ENCODE peak calls at places on chromosome 4, in six cellular contexts. I, U, M, Q, W and H are unnamed samples.

GRCh38 chr4:147286846-147287587 is 193.9 kb upstream of the EDNRA start:
- ATAC-seq in U (no peak), W (no peak), M (no peak), Q (no peak), I (no peak), H (no peak)

GRCh38 chr4:174425669-174426068 is 96.6 kb downstream of the HPGD start:
- ATAC-seq in Q (no peak), I (no peak), U (no peak), W (no peak), M (no peak), H (no peak)

GRCh38 chr4:145012841-145013240 is 85.2 kb downstream of the ANAPC10 start:
- ATAC-seq in Q (peak; percentile 90), M (no peak), I (peak; percentile 32), W (no peak), U (no peak), H (peak; percentile 50)

GRCh38 chr4:181672751-181673150 is 570.5 kb upstream of the TENM3 start:
- ATAC-seq in Q (no peak), W (no peak), U (no peak), M (no peak), I (no peak), H (no peak)

GRCh38 chr4:101086801-101087586 is 260.3 kb downstream of the PPP3CA start:
- ATAC-seq in W (no peak), M (peak; percentile 76), I (peak; percentile 26), Q (no peak), U (peak; percentile 84), H (no peak)

GRCh38 chr4:184899261-184900134 is 73.7 kb upstream of the ACSL1 start:
- ATAC-seq in W (peak; percentile 70), M (no peak), Q (no peak), I (no peak), U (no peak), H (peak; percentile 31)

GRCh38 chr4:109375778-109376414 is 57.7 kb upstream of the SEC24B start:
- ATAC-seq in W (peak; percentile 55), I (no peak), U (no peak), M (no peak), Q (no peak), H (no peak)

GRCh38 chr4:121126449-121127006 is 37.6 kb downstream of the TNIP3 start:
- ATAC-seq in U (no peak), W (no peak), I (no peak), M (no peak), Q (no peak), H (no peak)

GRCh38 chr4:123031664-123032063 is 109.3 kb upstream of the NUDT6 start:
- ATAC-seq in M (no peak), W (no peak), U (no peak), I (no peak), Q (no peak), H (no peak)

GRCh38 chr4:568351-568652 is 7.8 kb downstream of the TMEM271 start:
- ATAC-seq in M (no peak), Q (no peak), W (no peak), I (no peak), U (no peak), H (no peak)

GRCh38 chr4:162408309-162408708 is 244.5 kb upstream of the FSTL5 start:
- ATAC-seq in U (no peak), Q (no peak), W (no peak), I (no peak), M (no peak), H (peak; percentile 25)

GRCh38 chr4:14149469-14150030 is 522.0 kb upstream of the BOD1L1 start:
- ATAC-seq in I (no peak), M (no peak), Q (no peak), U (no peak), W (no peak), H (no peak)

GRCh38 chr4:146023334-146023967 is 84.8 kb upstream of the ZNF827 start:
- ATAC-seq in W (peak; percentile 46), U (no peak), Q (no peak), M (no peak), I (peak; percentile 97), H (no peak)

GRCh38 chr4:100799767-100800539 is 282.1 kb upstream of the EMCN start:
- ATAC-seq in M (no peak), Q (no peak), U (no peak), W (no peak), I (peak; percentile 36), H (no peak)

GRCh38 chr4:41505161-41505653 is 32.8 kb upstream of the LIMCH1 start:
- ATAC-seq in U (no peak), W (peak; percentile 40), I (no peak), Q (no peak), M (peak; percentile 32), H (no peak)

GRCh38 chr4:158758703-158759102 is 10.1 kb upstream of the FNIP2 start:
- ATAC-seq in M (no peak), U (no peak), I (no peak), W (no peak), Q (no peak), H (no peak)

GRCh38 chr4:40723728-40724127 is 26.0 kb upstream of the NSUN7 start:
- ATAC-seq in M (no peak), Q (no peak), I (no peak), U (no peak), W (peak; percentile 53), H (no peak)

GRCh38 chr4:9925750-9926439 is 95.4 kb downstream of the SLC2A9 start:
- ATAC-seq in I (no peak), M (no peak), W (no peak), U (no peak), Q (peak; percentile 72), H (no peak)
- TF ChIP-seq EP300 in I (no peak), M (no peak), W (no peak), U (no peak), Q (peak; percentile 80), H (no peak)

GRCh38 chr4:10018818-10019438 is 2.4 kb downstream of the SLC2A9 start:
- ATAC-seq in I (peak; percentile 97), U (no peak), W (peak; percentile 98), M (peak; percentile 97), Q (peak; percentile 98), H (peak; percentile 97)
- TF ChIP-seq POLR2A in I (peak; percentile 83), U (no peak), W (no peak), M (peak; percentile 5), Q (peak; percentile 66), H (peak; percentile 52)

DNA sequence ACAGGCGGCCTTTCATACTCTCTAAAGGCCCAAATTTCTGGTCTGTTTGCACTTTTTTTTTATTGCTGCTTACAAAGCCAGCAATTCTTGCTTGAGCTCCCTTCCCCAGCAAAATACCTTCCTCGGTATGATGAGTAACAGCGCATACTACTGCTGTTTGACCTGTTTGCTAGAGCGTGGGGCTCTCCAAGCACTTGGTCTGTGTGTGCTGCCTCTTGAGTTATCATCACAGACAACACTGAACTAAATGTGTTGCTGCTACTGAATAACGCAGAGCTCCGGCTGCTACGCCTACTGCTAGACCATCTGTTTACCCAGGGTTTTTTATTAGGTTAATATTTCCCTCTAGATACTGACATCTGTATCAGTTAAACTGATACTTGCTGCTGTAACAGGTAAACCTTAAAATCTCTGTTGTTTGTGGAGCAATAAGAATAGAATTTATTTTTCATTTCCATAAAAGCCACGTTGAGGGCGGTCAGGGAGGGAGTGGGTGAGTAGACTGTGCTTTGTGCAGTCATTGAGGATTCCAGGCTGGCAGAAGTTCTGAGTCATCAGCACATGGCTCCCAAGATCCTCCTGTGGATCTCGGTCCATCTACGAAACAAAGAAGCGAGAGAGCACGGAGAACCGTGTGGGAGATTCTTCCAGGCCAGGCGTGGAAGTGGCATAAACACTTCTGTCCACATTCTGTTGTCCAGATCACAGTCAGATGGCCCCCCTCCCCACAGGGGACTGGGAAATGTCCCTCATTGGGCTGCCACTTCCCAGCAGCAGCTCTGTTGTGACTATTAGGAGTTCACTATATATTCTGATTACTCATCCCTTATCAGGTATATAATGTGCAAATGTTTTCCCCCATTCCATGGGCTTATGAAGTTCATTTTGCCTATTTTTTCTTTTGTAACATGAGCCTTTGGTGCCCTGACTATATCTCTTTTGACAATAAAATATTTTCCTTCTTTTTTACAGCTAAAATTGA is 14.0 kb downstream of the GRK4 start:
- ATAC-seq in I (no peak), M (peak; percentile 61), U (peak; percentile 60), W (no peak), Q (peak; percentile 54), H (no peak)
- TF ChIP-seq CTCF in I (no peak), M (no peak), U (no peak), W (no peak), Q (no peak), H (no peak)

GRCh38 chr4:151437505-151437904 is 28.5 kb downstream of the FHIP1A start:
- ATAC-seq in W (no peak), I (no peak), Q (no peak), U (no peak), M (no peak), H (no peak)

GRCh38 chr4:151431728-151432127 is 22.8 kb downstream of the FHIP1A start:
- ATAC-seq in M (no peak), Q (no peak), U (no peak), W (no peak), I (no peak), H (no peak)

GRCh38 chr4:151432654-151433053 is 23.7 kb downstream of the FHIP1A start:
- ATAC-seq in U (no peak), I (no peak), W (no peak), Q (no peak), M (no peak), H (no peak)

GRCh38 chr4:151436093-151436518 is 27.1 kb downstream of the FHIP1A start:
- ATAC-seq in M (no peak), Q (no peak), I (no peak), U (no peak), W (no peak), H (no peak)

DNA sequence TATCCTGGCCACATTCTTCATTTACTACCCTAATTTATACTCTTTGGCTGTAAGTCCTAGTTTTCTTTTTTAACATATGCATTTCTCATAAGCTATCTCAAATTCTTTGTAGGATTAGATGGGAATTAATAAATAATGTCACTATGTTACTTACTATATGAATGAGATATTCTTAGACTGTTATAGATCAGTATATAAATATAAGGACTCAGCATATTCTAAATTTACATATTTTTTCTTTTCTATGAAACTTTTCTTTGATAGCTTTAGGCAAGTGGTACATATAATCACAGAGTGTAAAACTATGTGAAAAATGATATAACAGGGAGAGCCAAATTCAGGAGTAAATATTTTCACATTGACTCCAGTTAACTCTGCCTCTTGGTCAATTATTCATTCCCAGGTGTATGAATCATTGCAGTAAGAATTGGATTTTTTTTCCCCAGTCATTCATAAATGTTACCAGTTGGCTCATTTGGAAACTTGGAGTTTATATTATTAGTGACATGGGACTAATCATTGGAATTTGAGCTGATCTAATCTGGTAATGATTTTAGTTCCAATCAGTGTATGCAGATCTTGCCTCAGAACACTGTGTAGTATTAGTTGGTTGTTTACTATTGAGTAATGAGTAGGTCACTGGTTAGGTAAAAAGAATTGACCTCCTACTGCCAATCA is 25.3 kb downstream of the FHIP1A start:
- ATAC-seq in Q (no peak), M (no peak), U (no peak), W (no peak), I (no peak), H (no peak)
- TF ChIP-seq EP300 in Q (no peak), M (no peak), U (no peak), W (no peak), I (no peak), H (no peak)

DNA sequence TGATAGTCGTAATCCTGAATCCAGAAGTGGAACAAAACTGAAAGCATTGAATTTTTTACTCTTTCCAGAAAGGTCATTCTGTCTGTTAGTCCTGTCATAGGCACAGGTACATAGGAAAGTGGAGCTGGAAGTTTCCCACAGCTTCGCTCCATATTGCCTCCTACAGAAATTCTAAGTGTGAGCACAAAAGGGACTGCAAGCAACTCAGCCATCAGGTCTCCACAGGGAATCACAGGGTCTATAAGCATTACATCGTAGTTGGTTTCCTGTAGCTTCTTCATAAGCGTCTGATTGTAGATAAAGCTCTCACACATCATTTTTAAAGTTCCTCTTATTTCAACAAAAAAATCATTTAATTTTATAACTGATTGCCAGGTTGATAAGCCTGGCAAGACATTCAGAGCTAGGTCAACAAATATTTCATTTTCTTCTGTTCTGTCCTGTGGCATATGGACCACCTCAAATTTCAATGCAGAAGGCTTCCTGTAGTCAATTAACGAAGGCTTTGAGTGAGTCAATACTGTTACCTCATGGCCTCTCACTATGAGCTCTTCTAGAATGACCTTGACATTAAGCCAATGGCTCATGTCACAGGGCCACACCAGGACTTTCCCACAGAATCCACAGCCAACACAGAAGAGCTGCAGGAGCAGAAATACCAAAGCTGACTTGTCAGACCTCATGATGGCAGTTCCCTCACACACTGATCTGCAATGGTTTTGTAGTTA is at the start of gene UGT2A3:
- ATAC-seq in U (peak; percentile 91), I (peak; percentile 79), Q (no peak), M (peak; percentile 50), W (no peak), H (no peak)
- TF ChIP-seq POLR2A in U (peak; percentile 69), I (no peak), Q (no peak), M (no peak), W (no peak), H (no peak)